ENCODE peak calls at places on chromosomes 11 and 22, in four cellular contexts. E is stimulated activated CD4-positive, alpha-beta T cell treated with anti-CD3 and anti-CD28 coated beads, Interleukin-2, amount 100 ng/mL, for 48 hours; Y is fibroblast of lung; S is naive thymus-derived CD4-positive, alpha-beta T cell. C is an unnamed sample.

GRCh38 chr11:8267831-8268529 is 4.3 kb upstream of the LMO1 start:
- DNase-seq in E (no peak), Y (peak; percentile 7), S (no peak), C (no peak)

GRCh38 chr11:10158461-10158860 is 135.6 kb downstream of the SBF2 start:
- DNase-seq in E (no peak), S (no peak), Y (no peak), C (no peak)

GRCh38 chr11:58286249-58286648 is 18.2 kb upstream of the OR10W1 start:
- DNase-seq in Y (peak; percentile 37), E (no peak), S (no peak), C (no peak)

GRCh38 chr11:110161061-110161460 is 67.9 kb downstream of the ZC3H12C start:
- DNase-seq in E (no peak), S (no peak), Y (no peak), C (no peak)

GRCh38 chr22:37561209-37562048 is 1.1 kb downstream of the CDC42EP1 start:
- DNase-seq in E (peak; percentile 85), S (peak; percentile 60), Y (peak; percentile 84), C (peak; percentile 97)

GRCh38 chr11:70622091-70622490 is 223.8 kb downstream of the CTTN start:
- DNase-seq in E (no peak), S (no peak), Y (no peak), C (no peak)

GRCh38 chr11:1546536-1547466 is 25.3 kb downstream of the DUSP8 start:
- DNase-seq in Y (peak; percentile 23), E (peak; percentile 22), S (no peak), C (peak; percentile 46)

GRCh38 chr11:95067828-95068244 is 1.1 kb downstream of the SRSF8 start:
- DNase-seq in Y (no peak), S (no peak), E (peak; percentile 36), C (no peak)

GRCh38 chr11:126345759-126346585 is 9.5 kb upstream of the ST3GAL4 start:
- DNase-seq in S (no peak), Y (peak; percentile 82), E (no peak), C (no peak)

GRCh38 chr22:19622061-19622441 is 92.3 kb upstream of the SEPTIN5 start:
- DNase-seq in S (no peak), Y (no peak), E (no peak), C (no peak)

GRCh38 chr11:97454988-97455387 is 1065.2 kb downstream of the JRKL start:
- DNase-seq in E (no peak), S (no peak), Y (peak; percentile 14), C (no peak)

C was measured in neural crest cell.